ENCODE peak calls at places on chromosomes 16 and 17, in five cellular contexts. One of them, this sample, is unnamed.

GRCh38 chr17:41773190-41773588 is 13.3 kb downstream of the JUP start:
- DNase-seq in GM23338: peak; percentile 67
- DNase-seq in GM12878: no peak
- DNase-seq in HCT116: peak; percentile 79
- DNase-seq in A549: peak; percentile 90
- DNase-seq in this sample: no peak

GRCh38 chr17:30382345-30382744 is 3.6 kb downstream of the CPD start:
- DNase-seq in GM12878: no peak
- DNase-seq in HCT116: no peak
- DNase-seq in A549: no peak
- DNase-seq in GM23338: no peak
- DNase-seq in this sample: no peak

GRCh38 chr16:1770328-1771071 is 843 bp downstream of the NME3 start:
- DNase-seq in A549: peak; percentile 51
- DNase-seq in GM12878: no peak
- DNase-seq in GM23338: peak; percentile 76
- DNase-seq in HCT116: peak; percentile 62
- DNase-seq in this sample: no peak

GRCh38 chr17:41959030-41959335 is 7.6 kb upstream of the CNP start:
- DNase-seq in A549: no peak
- DNase-seq in HCT116: no peak
- DNase-seq in GM12878: no peak
- DNase-seq in GM23338: peak; percentile 46
- DNase-seq in this sample: no peak

GRCh38 chr16:68070249-68070725 is 14.9 kb upstream of the NFATC3 start:
- DNase-seq in GM12878: no peak
- DNase-seq in HCT116: no peak
- DNase-seq in GM23338: no peak
- DNase-seq in A549: no peak
- DNase-seq in this sample: no peak

GRCh38 chr17:72588961-72589360 is 468.1 kb downstream of the SOX9 start:
- DNase-seq in GM12878: no peak
- DNase-seq in HCT116: peak; percentile 87
- DNase-seq in A549: peak; percentile 71
- DNase-seq in GM23338: no peak
- DNase-seq in this sample: peak; percentile 69

GRCh38 chr17:29168079-29168758 is 12.0 kb downstream of the MYO18A start:
- DNase-seq in GM23338: no peak
- DNase-seq in GM12878: no peak
- DNase-seq in HCT116: no peak
- DNase-seq in A549: no peak
- DNase-seq in this sample: no peak

GRCh38 chr17:37673386-37673785 is 30.1 kb upstream of the DDX52 start:
- DNase-seq in GM23338: no peak
- DNase-seq in A549: no peak
- DNase-seq in HCT116: no peak
- DNase-seq in GM12878: no peak
- DNase-seq in this sample: no peak

GRCh38 chr16:87352818-87353217 is 30.8 kb downstream of the FBXO31 start:
- DNase-seq in A549: no peak
- DNase-seq in GM12878: no peak
- DNase-seq in HCT116: no peak
- DNase-seq in GM23338: no peak
- DNase-seq in this sample: no peak

GRCh38 chr17:13626703-13627102 is 25.0 kb upstream of the HS3ST3A1 start:
- DNase-seq in GM12878: no peak
- DNase-seq in GM23338: no peak
- DNase-seq in HCT116: peak; percentile 3
- DNase-seq in A549: no peak
- DNase-seq in this sample: no peak

GRCh38 chr17:44024271-44024663 is 9.5 kb upstream of the TMEM101 start:
- DNase-seq in GM12878: no peak
- DNase-seq in GM23338: no peak
- DNase-seq in A549: no peak
- DNase-seq in HCT116: no peak
- DNase-seq in this sample: no peak

GRCh38 chr17:17805575-17805974 is 31.2 kb downstream of the SREBF1 start:
- DNase-seq in GM12878: no peak
- DNase-seq in HCT116: no peak
- DNase-seq in A549: no peak
- DNase-seq in GM23338: no peak
- DNase-seq in this sample: no peak

DNA sequence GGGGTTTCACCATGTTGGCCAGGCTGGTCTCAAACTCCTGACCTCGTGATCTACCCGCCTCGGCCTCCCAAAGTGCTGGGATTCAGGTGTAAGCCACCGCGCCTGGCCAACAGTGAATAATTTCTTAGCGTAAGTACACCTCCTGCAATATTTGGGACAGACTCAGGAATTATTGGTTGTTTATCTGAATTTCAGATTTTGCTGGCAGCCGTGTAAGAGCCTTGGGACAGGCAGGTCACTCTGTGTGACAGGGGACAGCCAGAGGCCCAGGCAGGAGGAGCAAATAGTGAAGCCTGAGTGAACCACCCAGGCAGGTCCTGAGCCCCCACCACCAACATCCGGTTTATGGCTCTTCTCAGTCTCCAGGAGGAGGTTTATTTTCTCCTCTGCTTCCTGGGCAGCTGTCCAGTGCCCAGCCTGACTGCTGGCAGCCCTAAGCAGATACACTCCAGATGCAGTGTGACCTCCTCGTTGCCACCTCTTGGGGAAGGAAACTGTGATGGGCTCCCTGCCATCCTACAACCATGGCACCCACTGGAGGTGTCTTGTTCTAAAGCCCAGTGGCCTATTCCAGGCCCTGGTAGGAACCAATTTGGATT is 26.2 kb upstream of the ADORA2B start:
- DNase-seq in GM12878: no peak
- DNase-seq in GM23338: no peak
- DNase-seq in HCT116: no peak
- DNase-seq in A549: peak; percentile 40
- DNase-seq in this sample: no peak
- TF ChIP-seq REST in GM12878: no peak
- TF ChIP-seq REST in GM23338: no peak
- TF ChIP-seq REST in HCT116: no peak
- TF ChIP-seq REST in A549: no peak
- TF ChIP-seq REST in this sample: no peak

DNA sequence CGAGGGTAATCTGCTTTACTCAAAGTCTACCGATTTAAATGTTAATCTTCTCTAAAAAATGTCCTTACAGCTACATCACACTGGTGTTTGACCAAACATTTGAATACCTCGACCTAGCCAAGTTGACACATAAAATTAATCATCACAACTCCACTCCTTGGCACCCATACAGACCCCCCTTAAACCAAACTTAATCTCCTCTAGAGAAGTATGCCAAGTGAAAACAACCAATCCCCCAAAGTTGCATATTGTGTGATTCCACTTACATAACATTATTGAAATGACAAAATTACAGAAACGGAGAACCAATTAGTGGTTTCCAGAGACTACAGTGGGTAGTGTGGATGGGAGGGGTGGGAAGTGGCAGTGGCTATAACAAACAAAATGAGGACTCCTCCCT is 39.3 kb downstream of the CAPNS2 start:
- DNase-seq in HCT116: no peak
- DNase-seq in GM12878: no peak
- DNase-seq in A549: no peak
- DNase-seq in GM23338: no peak
- DNase-seq in this sample: no peak
- TF ChIP-seq REST in HCT116: no peak
- TF ChIP-seq REST in GM12878: no peak
- TF ChIP-seq REST in A549: no peak
- TF ChIP-seq REST in GM23338: no peak
- TF ChIP-seq REST in this sample: no peak

GRCh38 chr16:25079637-25080375 is 31.7 kb upstream of the LCMT1 start:
- DNase-seq in GM23338: no peak
- DNase-seq in A549: no peak
- DNase-seq in GM12878: no peak
- DNase-seq in HCT116: no peak
- DNase-seq in this sample: no peak

GRCh38 chr16:25078386-25078978 is 33.1 kb upstream of the LCMT1 start:
- DNase-seq in GM23338: no peak
- DNase-seq in A549: no peak
- DNase-seq in GM12878: no peak
- DNase-seq in HCT116: no peak
- DNase-seq in this sample: no peak

GRCh38 chr16:25073849-25074248 is 37.7 kb upstream of the LCMT1 start:
- DNase-seq in A549: no peak
- DNase-seq in HCT116: no peak
- DNase-seq in GM23338: no peak
- DNase-seq in GM12878: no peak
- DNase-seq in this sample: no peak
- TF ChIP-seq REST in A549: no peak
- TF ChIP-seq REST in HCT116: no peak
- TF ChIP-seq REST in GM23338: no peak
- TF ChIP-seq REST in GM12878: no peak
- TF ChIP-seq REST in this sample: no peak

DNA sequence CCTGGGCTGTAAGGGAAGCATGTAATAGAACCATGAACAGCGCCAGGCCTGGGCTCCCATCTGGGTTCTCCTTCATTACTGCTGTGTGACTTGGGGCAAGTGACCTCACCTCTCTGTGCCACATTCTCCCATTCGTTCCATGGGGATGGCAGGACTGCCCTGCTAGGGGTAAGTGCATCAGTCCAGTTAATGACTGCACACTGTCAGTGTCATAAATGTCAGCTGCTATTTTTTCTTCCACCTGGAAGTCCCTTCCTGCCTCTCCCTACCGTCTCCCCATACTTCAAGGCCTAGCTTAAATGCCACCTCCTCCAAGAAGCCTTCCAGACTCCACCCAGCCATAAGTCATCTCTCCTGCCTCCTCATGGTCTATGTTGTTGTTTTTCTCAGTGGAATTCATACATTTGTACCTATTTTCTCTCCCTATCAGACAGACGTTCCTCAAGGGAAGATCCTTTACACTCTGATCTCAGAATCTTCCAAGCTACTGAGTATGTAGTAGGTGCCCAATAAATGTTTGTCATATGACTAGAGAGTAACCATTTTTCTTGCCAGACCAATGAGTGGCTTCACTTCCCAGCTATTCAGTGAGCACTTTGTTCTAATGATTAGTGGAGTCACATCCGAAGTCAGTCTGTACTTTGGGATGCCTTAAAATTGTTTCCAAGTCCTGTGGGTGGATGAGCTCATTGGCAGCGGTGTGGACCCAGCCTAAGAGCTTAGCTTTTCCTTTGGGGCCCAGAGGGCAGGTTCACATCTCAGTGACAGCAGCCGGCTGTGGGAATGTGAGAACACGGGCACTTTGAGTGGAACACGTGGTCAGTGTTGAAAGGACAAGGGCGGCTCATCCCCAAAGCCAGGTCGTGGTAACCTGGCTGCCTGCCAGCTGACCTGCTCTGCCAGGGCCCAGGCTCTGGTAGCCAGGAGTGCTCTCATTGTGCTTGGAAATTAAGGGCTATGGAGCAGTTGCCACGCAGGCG is 147.5 kb upstream of the GSE1 start:
- DNase-seq in HCT116: no peak
- DNase-seq in GM23338: no peak
- DNase-seq in GM12878: no peak
- DNase-seq in A549: no peak
- DNase-seq in this sample: no peak
- TF ChIP-seq REST in HCT116: no peak
- TF ChIP-seq REST in GM23338: no peak
- TF ChIP-seq REST in GM12878: no peak
- TF ChIP-seq REST in A549: no peak
- TF ChIP-seq REST in this sample: no peak

GRCh38 chr17:20852541-20853370 is 190.1 kb downstream of the USP22 start:
- DNase-seq in HCT116: no peak
- DNase-seq in GM23338: peak; percentile 67
- DNase-seq in A549: peak; percentile 48
- DNase-seq in GM12878: no peak
- DNase-seq in this sample: no peak
- TF ChIP-seq REST in HCT116: no peak
- TF ChIP-seq REST in GM23338: no peak
- TF ChIP-seq REST in A549: no peak
- TF ChIP-seq REST in GM12878: no peak
- TF ChIP-seq REST in this sample: no peak

GRCh38 chr17:9532715-9533114 is 42.9 kb downstream of the STX8 start:
- DNase-seq in GM23338: no peak
- DNase-seq in HCT116: no peak
- DNase-seq in A549: no peak
- DNase-seq in GM12878: no peak
- DNase-seq in this sample: no peak

GRCh38 chr17:9529033-9529748 is 46.4 kb downstream of the STX8 start:
- DNase-seq in GM12878: no peak
- DNase-seq in A549: peak; percentile 55
- DNase-seq in GM23338: peak; percentile 46
- DNase-seq in HCT116: no peak
- DNase-seq in this sample: no peak

GRCh38 chr17:9531080-9531479 is 44.5 kb downstream of the STX8 start:
- DNase-seq in A549: no peak
- DNase-seq in GM12878: no peak
- DNase-seq in HCT116: no peak
- DNase-seq in GM23338: no peak
- DNase-seq in this sample: no peak
- TF ChIP-seq REST in A549: no peak
- TF ChIP-seq REST in GM12878: no peak
- TF ChIP-seq REST in HCT116: no peak
- TF ChIP-seq REST in GM23338: no peak
- TF ChIP-seq REST in this sample: no peak

DNA sequence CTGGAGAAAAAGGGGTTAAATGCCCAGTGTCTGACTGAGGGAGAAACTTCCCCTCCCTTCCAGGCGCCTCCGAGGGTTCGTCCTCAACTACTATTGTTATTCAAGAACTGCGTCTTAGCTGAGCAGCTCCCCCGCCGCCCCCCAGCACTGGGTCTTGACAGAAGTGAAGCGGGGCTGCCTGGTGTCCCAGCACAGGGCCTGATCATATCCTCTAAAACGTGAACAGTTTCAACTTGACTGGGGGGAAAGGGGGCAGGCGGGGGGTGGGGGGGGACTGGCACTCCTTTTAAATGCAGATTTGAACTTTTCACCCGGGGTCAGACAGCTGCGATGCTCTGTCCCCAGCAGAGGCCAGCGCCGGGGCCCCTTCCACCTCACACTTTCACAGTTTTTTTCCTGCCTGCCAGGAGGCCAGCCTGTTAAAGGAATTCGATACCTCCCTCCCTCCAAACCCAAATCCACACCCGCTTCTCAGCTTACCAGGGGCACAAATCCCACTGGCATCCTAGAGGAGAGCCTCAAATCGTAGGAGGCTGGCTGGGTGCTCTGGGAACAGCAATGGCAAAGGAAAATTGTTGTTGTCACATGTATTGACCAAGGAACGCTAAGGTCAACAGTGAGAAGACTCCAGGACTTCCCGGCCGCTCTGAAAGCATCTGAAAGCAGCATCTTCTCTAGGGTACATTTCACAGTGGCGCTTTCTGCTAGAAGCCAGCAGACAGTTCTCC is 14.5 kb downstream of the ZFHX3 start:
- DNase-seq in GM23338: peak; percentile 96
- DNase-seq in GM12878: no peak
- DNase-seq in HCT116: no peak
- DNase-seq in A549: no peak
- DNase-seq in this sample: no peak
- TF ChIP-seq REST in GM23338: no peak
- TF ChIP-seq REST in GM12878: no peak
- TF ChIP-seq REST in HCT116: no peak
- TF ChIP-seq REST in A549: no peak
- TF ChIP-seq REST in this sample: no peak

This sample was measured in Panc1.